ENCODE peak calls at places on chromosomes 7 and 10, in five cellular contexts. I is psoas muscle; V is hepatocyte; Y is pancreas; U is CD8-positive, alpha-beta T cell. A is an unnamed sample.

GRCh38 chr10:124602646-124603365 is 141.2 kb downstream of the LHPP start:
- DNase-seq in V (no peak), I (peak; percentile 49), U (no peak), Y (no peak), A (no peak)

GRCh38 chr7:85041599-85042216 is 145.1 kb downstream of the SEMA3D start:
- DNase-seq in Y (peak; percentile 40), V (peak; percentile 81), I (peak; percentile 56), U (no peak), A (peak; percentile 80)

GRCh38 chr7:1811850-1812692 is 142.0 kb downstream of the ELFN1 start:
- DNase-seq in Y (no peak), U (no peak), V (peak; percentile 46), I (peak; percentile 56), A (peak; percentile 15)

GRCh38 chr10:32983333-32983909 is 25.4 kb upstream of the ITGB1 start:
- DNase-seq in I (no peak), U (no peak), Y (peak; percentile 28), V (peak; percentile 52), A (peak; percentile 92)

GRCh38 chr7:5077740-5078139 is 32.1 kb downstream of the RBAK start:
- DNase-seq in I (no peak), V (no peak), Y (no peak), U (no peak), A (no peak)

GRCh38 chr7:184768-185264 is 7.6 kb upstream of the FAM20C start:
- DNase-seq in Y (no peak), U (no peak), V (no peak), I (peak; percentile 80), A (no peak)

GRCh38 chr7:113824117-113824823 is 94.5 kb downstream of the PPP1R3A start:
- DNase-seq in U (no peak), I (no peak), Y (no peak), V (no peak), A (no peak)

GRCh38 chr10:121168513-121169216 is 317.5 kb downstream of the WDR11 start:
- DNase-seq in Y (no peak), U (no peak), I (no peak), V (no peak), A (no peak)

GRCh38 chr7:876972-877311 is 588 bp downstream of the GET4 start:
- DNase-seq in U (no peak), I (peak; percentile 81), V (no peak), Y (peak; percentile 69), A (no peak)

GRCh38 chr7:99267530-99268360 is 4.9 kb upstream of the MYH16 start:
- DNase-seq in V (peak; percentile 48), I (no peak), U (no peak), Y (peak; percentile 24), A (peak; percentile 65)

GRCh38 chr7:44134943-44135628 is 6.0 kb downstream of the MYL7 start:
- DNase-seq in U (no peak), I (peak; percentile 11), V (no peak), Y (no peak), A (no peak)

GRCh38 chr10:81847675-81848074 is 27.3 kb upstream of the NRG3 start:
- DNase-seq in U (no peak), Y (no peak), I (no peak), V (no peak), A (no peak)

GRCh38 chr7:100575746-100576383 is 2.2 kb upstream of the SAP25 start:
- DNase-seq in I (no peak), Y (no peak), U (no peak), V (no peak), A (no peak)

GRCh38 chr7:104231054-104232046 is 23.5 kb upstream of the ORC5 start:
- DNase-seq in Y (peak; percentile 14), U (no peak), V (peak; percentile 75), I (no peak), A (peak; percentile 87)

GRCh38 chr10:86775056-86775858 is 18.8 kb downstream of the BMPR1A start:
- DNase-seq in I (no peak), V (peak; percentile 46), Y (no peak), U (no peak), A (peak; percentile 56)

GRCh38 chr7:72919256-72919775 is 5.6 kb upstream of the POM121 start:
- DNase-seq in Y (no peak), V (no peak), U (no peak), I (no peak), A (no peak)

GRCh38 chr7:157224627-157225026 is 85.9 kb downstream of the UBE3C start:
- DNase-seq in Y (no peak), V (peak; percentile 43), U (no peak), I (no peak), A (peak; percentile 38)
- H3K36me3 ChIP-seq in Y (no peaks in the 10 kb centered on the region), V (no peaks in the 10 kb centered on the region), U (peaks cover 13% of the 10 kb centered on the region), I (peaks cover 2% of the 10 kb centered on the region), A (peaks cover 76% of the 10 kb centered on the region)

GRCh38 chr10:3780766-3781457 is 4.1 kb downstream of the KLF6 start:
- DNase-seq in V (no peak), Y (no peak), U (no peak), I (no peak), A (no peak)

GRCh38 chr10:3780056-3780765 is 4.8 kb downstream of the KLF6 start:
- DNase-seq in U (no peak), Y (no peak), V (no peak), I (peak; percentile 67), A (peak; percentile 55)

GRCh38 chr10:3782099-3782455 is 2.9 kb downstream of the KLF6 start:
- DNase-seq in I (no peak), Y (no peak), V (no peak), U (no peak), A (peak; percentile 69)

GRCh38 chr10:3782456-3783312 is 2.3 kb downstream of the KLF6 start:
- DNase-seq in Y (peak; percentile 70), V (peak; percentile 76), U (no peak), I (peak; percentile 81), A (peak; percentile 94)

DNA sequence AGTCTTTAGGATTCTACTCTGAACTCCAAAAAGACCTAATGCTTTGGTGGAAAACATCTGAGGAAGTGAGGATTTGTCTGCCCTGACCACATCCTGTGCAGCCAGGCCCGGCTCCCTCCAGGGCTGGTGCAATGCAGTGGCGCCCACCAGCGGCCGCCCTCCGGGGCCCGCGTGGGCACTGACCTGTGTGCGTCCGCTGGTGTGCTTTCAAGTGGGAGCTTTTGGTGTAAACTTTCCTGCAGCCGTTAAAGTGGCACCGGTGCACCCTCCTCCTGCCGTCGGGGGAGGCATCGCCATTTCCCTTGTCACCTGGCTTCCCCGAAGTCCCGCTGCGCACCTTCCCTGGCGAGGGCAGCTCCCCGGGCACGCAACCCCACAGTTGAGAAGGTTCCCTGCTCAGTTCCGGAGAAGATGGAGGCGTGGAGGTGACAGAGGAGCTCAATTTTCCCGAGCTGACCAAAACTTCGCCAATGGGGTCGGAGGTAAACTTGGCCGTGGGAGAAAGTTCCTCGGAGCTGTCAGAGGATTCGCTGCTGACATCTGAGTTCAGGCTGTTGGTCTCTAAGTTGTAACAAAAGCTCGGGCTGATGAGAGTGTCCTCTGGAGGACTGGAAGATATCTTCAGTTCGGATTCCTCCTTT is 3.4 kb downstream of the KLF6 start:
- DNase-seq in V (no peak), I (peak; percentile 79), Y (peak; percentile 38), U (no peak), A (peak; percentile 47)
- H3K4me3 ChIP-seq in V (peak overlapping the region; percentile 76), I (peak overlapping the region; percentile 95), Y (peak overlapping the region; percentile 91), U (peak overlapping the region; percentile 80), A (peak overlapping the region; percentile 96)

GRCh38 chr10:37240223-37240622 is 114.8 kb downstream of the ANKRD30A start:
- DNase-seq in I (no peak), V (no peak), Y (no peak), U (no peak), A (no peak)

GRCh38 chr10:37234692-37235091 is 109.3 kb downstream of the ANKRD30A start:
- DNase-seq in I (no peak), Y (no peak), V (no peak), U (no peak), A (no peak)

GRCh38 chr10:37236093-37236492 is 110.7 kb downstream of the ANKRD30A start:
- DNase-seq in V (no peak), I (no peak), U (no peak), Y (no peak), A (no peak)
- H3K36me3 ChIP-seq in V (no peaks in the 10 kb centered on the region), I (no peaks in the 10 kb centered on the region), U (no peaks in the 10 kb centered on the region), Y (no peaks in the 10 kb centered on the region), A (no peaks in the 10 kb centered on the region)

DNA sequence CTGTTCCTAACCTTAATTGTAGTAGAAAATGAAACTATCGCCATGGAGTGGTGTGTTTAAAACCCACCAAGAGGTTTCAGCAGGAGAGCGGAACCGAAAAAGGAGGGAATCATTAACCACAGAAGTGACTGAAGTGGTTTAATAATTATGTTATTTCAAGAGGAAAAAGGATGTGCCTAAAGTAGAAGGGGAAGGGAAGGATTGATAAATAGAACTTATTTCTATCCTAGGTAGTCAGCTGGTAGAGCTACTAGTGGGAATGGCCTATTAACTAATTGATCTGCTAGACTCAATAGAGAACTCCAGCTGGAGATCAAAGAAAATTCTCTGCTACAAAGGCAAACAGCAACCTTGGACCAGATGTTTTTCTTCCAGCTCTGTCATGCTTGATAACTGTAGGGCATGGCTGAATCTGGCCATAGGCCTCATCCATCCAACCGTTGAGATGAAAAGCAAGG is 91.9 kb downstream of the BAMBI start:
- DNase-seq in U (no peak), Y (no peak), V (no peak), I (no peak), A (no peak)
- H3K4me3 ChIP-seq in U (no peak overlapping the region), Y (no peak overlapping the region), V (no peak overlapping the region), I (no peak overlapping the region), A (no peak overlapping the region)

GRCh38 chr10:73465978-73466709 is 29.7 kb downstream of the PPP3CB start:
- DNase-seq in Y (no peak), I (no peak), V (no peak), U (no peak), A (no peak)

GRCh38 chr10:73469579-73469978 is 26.2 kb downstream of the PPP3CB start:
- DNase-seq in V (no peak), U (no peak), Y (no peak), I (no peak), A (no peak)

GRCh38 chr10:73467210-73467609 is 28.6 kb downstream of the PPP3CB start:
- DNase-seq in U (no peak), V (no peak), Y (no peak), I (no peak), A (no peak)

GRCh38 chr10:73471226-73471625 is 24.6 kb downstream of the PPP3CB start:
- DNase-seq in V (no peak), I (no peak), Y (no peak), U (no peak), A (no peak)
- H3K36me3 ChIP-seq in V (no peaks in the 10 kb centered on the region), I (peaks cover 4% of the 10 kb centered on the region), Y (peaks cover 15% of the 10 kb centered on the region), U (peaks cover 24% of the 10 kb centered on the region), A (peaks cover 91% of the 10 kb centered on the region)